ENCODE peak calls at places on chromosomes 6 and 20, in four cellular contexts. O is K562, T is GM12878, B is HepG2. K is an unnamed sample.

GRCh38 chr20:32789896-32790750 is 27.9 kb downstream of the DNMT3B start:
- DNase-seq in O (peak), T (peak), B (peak), K (peak)

GRCh38 chr6:150683320-150683719 is 83.6 kb downstream of the PLEKHG1 start:
- DNase-seq in O (no peak), T (no peak), B (no peak), K (peak)

GRCh38 chr6:109687271-109687721 is 3.7 kb downstream of the AK9 start:
- DNase-seq in O (no peak), T (no peak), B (no peak), K (peak)

GRCh38 chr6:119002069-119002468 is 67.1 kb upstream of the MCM9 start:
- DNase-seq in O (no peak), T (no peak), B (no peak), K (no peak)

GRCh38 chr20:43893930-43894329 is 20.7 kb upstream of the TOX2 start:
- DNase-seq in O (no peak), T (no peak), B (no peak), K (no peak)

GRCh38 chr6:89368107-89368506 is 15.6 kb upstream of the UBE2J1 start:
- DNase-seq in O (peak), T (no peak), B (peak), K (peak)

GRCh38 chr6:88952065-88952704 is 11.2 kb downstream of the RNGTT start:
- DNase-seq in O (no peak), T (no peak), B (peak), K (no peak)

GRCh38 chr20:38316341-38316740 is 12.4 kb downstream of the BPI start:
- DNase-seq in O (no peak), T (no peak), B (no peak), K (no peak)

GRCh38 chr6:11773013-11773412 is 5.6 kb downstream of the ADTRP start:
- DNase-seq in O (no peak), T (no peak), B (no peak), K (no peak)

GRCh38 chr6:166411271-166411670 is 28.5 kb upstream of the MPC1 start:
- DNase-seq in O (peak), T (no peak), B (no peak), K (no peak)

GRCh38 chr20:32965115-32965514 is 39.1 kb downstream of the SUN5 start:
- DNase-seq in O (no peak), T (no peak), B (no peak), K (no peak)

GRCh38 chr6:118659513-118660217 is 8.3 kb upstream of the CEP85L start:
- DNase-seq in O (peak), T (no peak), B (no peak), K (no peak)

GRCh38 chr20:16518068-16518783 is 55.0 kb downstream of the KIF16B start:
- DNase-seq in O (peak), T (no peak), B (peak), K (peak)

GRCh38 chr6:156731436-156731835 is 45.7 kb upstream of the ARID1B start:
- DNase-seq in O (no peak), T (no peak), B (no peak), K (no peak)

GRCh38 chr6:42710316-42710715 is 12.1 kb downstream of the PRPH2 start:
- DNase-seq in O (no peak), T (no peak), B (no peak), K (no peak)

GRCh38 chr20:33601016-33601415 is 61.1 kb upstream of the C20orf144 start:
- DNase-seq in O (no peak), T (no peak), B (no peak), K (no peak)

GRCh38 chr6:151765444-151765886 is 42.0 kb upstream of the ESR1 start:
- DNase-seq in O (peak), T (no peak), B (peak), K (peak)
- TF ChIP-seq MYC in O (no peak), T (no peak), B (no peak), K (no peak)

GRCh38 chr20:48003021-48003420 is 217.7 kb upstream of the SULF2 start:
- DNase-seq in O (no peak), T (no peak), B (no peak), K (no peak)
- TF ChIP-seq POLR2AphosphoS5 in O (no peak), T (no peak), B (no peak), K (no peak)

DNA sequence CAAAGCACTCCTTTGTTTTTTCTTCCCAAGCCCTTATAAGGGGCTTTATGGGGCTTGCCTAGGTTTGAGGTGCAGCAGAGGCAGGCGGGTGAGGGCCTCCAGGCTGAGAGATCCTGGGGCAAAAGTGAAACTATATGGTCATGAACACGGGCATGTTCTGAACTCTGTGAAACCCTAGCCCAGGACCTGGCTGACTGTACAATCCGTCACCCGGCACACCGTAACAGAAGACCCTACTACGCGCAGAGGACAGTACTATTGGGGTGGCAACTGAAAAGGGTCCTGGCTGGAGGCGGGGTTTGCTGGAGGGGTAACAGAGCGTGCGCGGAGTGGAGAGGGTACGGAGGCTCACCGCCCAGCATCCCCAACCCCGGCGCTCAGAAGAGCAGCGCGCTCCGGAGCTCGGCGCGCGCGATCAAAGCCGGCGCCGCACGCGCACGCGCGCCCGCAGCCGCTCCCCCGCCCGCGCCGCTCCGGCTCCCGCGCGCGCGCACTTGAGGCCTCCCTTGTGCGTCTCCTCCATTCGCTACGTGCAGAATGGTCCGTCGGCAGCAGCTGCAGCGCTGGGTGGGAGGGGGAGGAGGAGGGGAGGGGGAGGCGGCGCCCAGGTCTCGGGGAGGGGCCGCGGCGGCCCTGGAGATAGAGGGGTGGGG is 54.2 kb downstream of the MRPL14 start:
- DNase-seq in O (peak), T (no peak), B (peak), K (peak)
- TF ChIP-seq POLR2A in O (peak), T (peak), B (no peak), K (peak)

DNA sequence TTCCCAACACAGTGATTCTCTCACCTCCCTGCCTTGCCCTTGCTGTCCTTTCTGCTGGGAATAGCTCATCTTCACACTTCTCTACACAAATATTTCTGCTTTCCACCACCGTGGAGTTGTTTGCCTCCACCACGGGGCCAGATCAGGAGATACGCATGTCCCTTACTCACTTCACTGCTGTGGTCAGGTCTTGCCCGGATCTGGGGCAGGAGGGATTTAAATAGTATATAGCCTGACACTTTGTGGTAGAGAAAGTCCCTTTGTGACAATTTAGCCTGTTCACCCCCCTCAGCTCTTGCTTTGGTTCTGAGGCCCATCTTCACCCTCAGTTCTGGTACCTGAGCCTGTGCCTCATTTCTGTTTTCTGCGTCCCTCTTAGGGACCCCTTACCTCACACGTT is 92.6 kb upstream of the PREP start:
- DNase-seq in O (no peak), T (no peak), B (no peak), K (no peak)
- TF ChIP-seq MYC in O (no peak), T (no peak), B (no peak), K (no peak)

GRCh38 chr6:13384966-13385365 is 56.6 kb upstream of the TBC1D7 start:
- DNase-seq in O (no peak), T (no peak), B (no peak), K (no peak)

GRCh38 chr6:13380761-13381160 is 52.4 kb upstream of the TBC1D7 start:
- DNase-seq in O (peak), T (no peak), B (no peak), K (no peak)

GRCh38 chr6:13384506-13384905 is 56.2 kb upstream of the TBC1D7 start:
- DNase-seq in O (no peak), T (no peak), B (no peak), K (no peak)

GRCh38 chr6:13378669-13379590 is 50.6 kb upstream of the TBC1D7 start:
- DNase-seq in O (no peak), T (no peak), B (no peak), K (no peak)

GRCh38 chr6:13383280-13384163 is 55.2 kb upstream of the TBC1D7 start:
- DNase-seq in O (no peak), T (peak), B (peak), K (no peak)
- TF ChIP-seq POLR2AphosphoS5 in O (no peak), T (no peak), B (no peak), K (no peak)

GRCh38 chr20:59042796-59043621 is 423 bp upstream of the PRELID3B start:
- DNase-seq in O (peak), T (peak), B (peak), K (peak)
- TF ChIP-seq POLR2A in O (peak), T (peak), B (no peak), K (no peak)

GRCh38 chr6:116577486-116577885 is 6.2 kb downstream of the RWDD1 start:
- DNase-seq in O (no peak), T (no peak), B (no peak), K (no peak)

GRCh38 chr6:116580198-116580597 is 8.9 kb downstream of the RWDD1 start:
- DNase-seq in O (no peak), T (no peak), B (no peak), K (no peak)

GRCh38 chr6:116575227-116575626 is 3.9 kb downstream of the RWDD1 start:
- DNase-seq in O (no peak), T (no peak), B (no peak), K (no peak)

DNA sequence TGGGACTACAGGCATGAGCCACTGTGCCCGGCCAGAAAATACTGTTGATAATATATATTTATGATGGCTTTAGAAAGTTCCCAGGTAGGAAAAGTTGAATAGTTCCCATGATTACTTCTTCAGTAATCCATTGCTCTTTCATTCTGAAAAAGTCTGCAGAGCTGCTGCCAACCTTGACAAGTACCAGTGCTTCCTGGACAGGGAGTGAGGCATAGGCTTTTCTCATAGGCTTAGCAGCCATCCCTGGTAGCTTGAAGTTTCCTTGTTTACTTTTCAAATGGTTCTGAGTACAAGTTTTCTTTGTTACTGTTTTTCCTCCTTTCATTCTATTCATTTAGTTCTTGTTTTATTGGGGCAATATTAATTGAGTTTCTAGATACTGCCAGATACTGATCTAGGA is 7.8 kb downstream of the RWDD1 start:
- DNase-seq in O (no peak), T (no peak), B (no peak), K (no peak)
- TF ChIP-seq MYC in O (no peak), T (no peak), B (no peak), K (no peak)

GRCh38 chr20:63556873-63557478 is 3.0 kb downstream of the FNDC11 start:
- DNase-seq in O (no peak), T (no peak), B (no peak), K (no peak)
- TF ChIP-seq POLR2AphosphoS5 in O (no peak), T (no peak), B (no peak), K (no peak)

K was measured in endothelial cell of umbilical vein.